ENCODE peak calls at places on chromosomes 1 and 21, in four cellular contexts. G is HFFc6, K is cerebellar cortex, O is LoVo. R is an unnamed sample.

GRCh38 chr1:185495017-185495416 is 178.0 kb upstream of the IVNS1ABP start:
- DNase-seq in G (no peak), K (no peak), O (no peak), R (peak; percentile 35)

GRCh38 chr1:40782371-40782956 is 1.1 kb upstream of the KCNQ4 start:
- DNase-seq in G (no peak), K (no peak), O (no peak), R (no peak)

GRCh38 chr21:46078322-46078981 is 19.5 kb upstream of the COL6A2 start:
- DNase-seq in G (no peak), K (no peak), O (no peak), R (no peak)

GRCh38 chr1:33086384-33086850 is 5.5 kb downstream of the AZIN2 start:
- DNase-seq in G (peak; percentile 41), K (peak; percentile 94), O (no peak), R (peak; percentile 77)

GRCh38 chr1:6127587-6128163 is 52.4 kb downstream of the CHD5 start:
- DNase-seq in G (peak; percentile 19), K (peak; percentile 24), O (peak; percentile 65), R (peak; percentile 56)

GRCh38 chr21:38979271-38980196 is 173.8 kb downstream of the ETS2 start:
- DNase-seq in G (no peak), K (no peak), O (no peak), R (no peak)

GRCh38 chr1:204584699-204585372 is 68.6 kb downstream of the MDM4 start:
- DNase-seq in G (no peak), K (no peak), O (no peak), R (no peak)

GRCh38 chr1:26127235-26128163 is 15.9 kb downstream of the PDIK1L start:
- DNase-seq in G (no peak), K (no peak), O (no peak), R (peak; percentile 36)

GRCh38 chr1:26530898-26531598 is 1.5 kb downstream of the RPS6KA1 start:
- DNase-seq in G (peak; percentile 65), K (peak; percentile 89), O (peak; percentile 96), R (no peak)

GRCh38 chr1:1191734-1192133 is 14.7 kb downstream of the TNFRSF18 start:
- DNase-seq in G (no peak), K (no peak), O (no peak), R (no peak)

GRCh38 chr1:224182866-224183590 is at the start of gene DEGS1:
- DNase-seq in G (peak; percentile 70), K (peak; percentile 87), O (peak; percentile 87), R (peak; percentile 86)

GRCh38 chr21:43819511-43820405 is 30.4 kb downstream of the RRP1 start:
- DNase-seq in G (no peak), K (no peak), O (no peak), R (no peak)

GRCh38 chr1:242426271-242426905 is 98.1 kb downstream of the PLD5 start:
- DNase-seq in G (no peak), K (no peak), O (no peak), R (no peak)

GRCh38 chr1:95953005-95953404 is 719.0 kb downstream of the RWDD3 start:
- DNase-seq in G (no peak), K (peak; percentile 9), O (no peak), R (peak; percentile 11)

GRCh38 chr21:37710555-37711293 is 205.5 kb downstream of the KCNJ6 start:
- DNase-seq in G (peak; percentile 47), K (no peak), O (no peak), R (no peak)

GRCh38 chr1:215475719-215476525 is 91.2 kb upstream of the KCTD3 start:
- DNase-seq in G (peak; percentile 81), K (no peak), O (no peak), R (no peak)

GRCh38 chr1:159196543-159196942 is 8.1 kb upstream of the ACKR1 start:
- DNase-seq in G (no peak), K (no peak), O (no peak), R (no peak)

GRCh38 chr1:101290922-101291561 is 54.2 kb downstream of the S1PR1 start:
- DNase-seq in G (no peak), K (peak; percentile 6), O (no peak), R (no peak)

GRCh38 chr1:178328728-178329127 is 168.0 kb downstream of the CLEC20A start:
- DNase-seq in G (no peak), K (no peak), O (no peak), R (no peak)

GRCh38 chr1:109622103-109622892 is 2.7 kb downstream of the AMPD2 start:
- DNase-seq in G (no peak), K (no peak), O (no peak), R (no peak)

GRCh38 chr1:200960236-200960947 is 63.1 kb downstream of the KIF21B start:
- DNase-seq in G (no peak), K (no peak), O (no peak), R (no peak)

GRCh38 chr1:7561331-7561921 is 209.7 kb upstream of the VAMP3 start:
- DNase-seq in G (no peak), K (no peak), O (no peak), R (no peak)

GRCh38 chr1:20847619-20848080 is 60.5 kb upstream of the HP1BP3 start:
- DNase-seq in G (peak; percentile 48), K (no peak), O (no peak), R (peak; percentile 63)

GRCh38 chr1:244971524-244972216 is 107.3 kb upstream of the HNRNPU start:
- DNase-seq in G (no peak), K (no peak), O (no peak), R (no peak)

GRCh38 chr21:32096411-32096810 is 182.4 kb downstream of the MIS18A start:
- DNase-seq in G (no peak), K (peak; percentile 13), O (no peak), R (peak; percentile 17)

GRCh38 chr1:87137342-87137739 is 191.3 kb upstream of the LMO4 start:
- DNase-seq in G (no peak), K (no peak), O (no peak), R (no peak)

GRCh38 chr1:204295666-204296065 is 64.1 kb downstream of the PLEKHA6 start:
- DNase-seq in G (no peak), K (no peak), O (no peak), R (no peak)

GRCh38 chr1:230858918-230859819 is 9.2 kb downstream of the C1orf198 start:
- DNase-seq in G (peak; percentile 81), K (peak; percentile 19), O (no peak), R (no peak)

GRCh38 chr1:9127395-9128160 is 1.3 kb downstream of the GPR157 start:
- DNase-seq in G (no peak), K (peak; percentile 22), O (no peak), R (no peak)

GRCh38 chr1:56229183-56229582 is 350.2 kb downstream of the PLPP3 start:
- DNase-seq in G (no peak), K (no peak), O (no peak), R (peak; percentile 38)

GRCh38 chr1:43036457-43036827 is 77.8 kb upstream of the SLC2A1 start:
- DNase-seq in G (peak; percentile 23), K (no peak), O (no peak), R (no peak)

GRCh38 chr1:10398734-10399486 is at the start of gene PGD:
- DNase-seq in G (peak; percentile 98), K (peak; percentile 98), O (peak; percentile 97), R (peak; percentile 98)

GRCh38 chr1:23251812-23252211 is 34.5 kb upstream of the HTR1D start:
- DNase-seq in G (no peak), K (no peak), O (no peak), R (peak; percentile 30)

GRCh38 chr1:52162947-52163346 is 21.1 kb downstream of the ZFYVE9 start:
- DNase-seq in G (no peak), K (no peak), O (no peak), R (no peak)

GRCh38 chr1:156104065-156104810 is 10.3 kb upstream of the LMNA start:
- DNase-seq in G (peak; percentile 93), K (peak; percentile 54), O (peak; percentile 20), R (peak; percentile 91)

GRCh38 chr1:184954232-184954995 is 19.9 kb downstream of the NIBAN1 start:
- DNase-seq in G (peak; percentile 9), K (no peak), O (no peak), R (no peak)

GRCh38 chr1:116912846-116913245 is 3.1 kb downstream of the PTGFRN start:
- DNase-seq in G (no peak), K (no peak), O (no peak), R (no peak)

GRCh38 chr1:112981461-112982233 is 25.7 kb upstream of the SLC16A1 start:
- DNase-seq in G (no peak), K (no peak), O (no peak), R (no peak)